ENCODE peak calls at places on chromosomes 1 and 21, in four cellular contexts. B is A549, U is NCI-H345, T is OCI-LY7. O is an unnamed sample.
A peak's percentile ranks its signal among the peaks of the same experiment; 100 is the strongest.

GRCh38 chr1:89633103-89633744 is at the start of gene LRRC8C:
- DNase-seq in B (peak; percentile 30), U (peak; percentile 70), T (peak; percentile 78), O (no peak)

GRCh38 chr1:153941826-153942725 is 4.4 kb downstream of the DENND4B start:
- DNase-seq in B (no peak), U (no peak), T (no peak), O (no peak)

GRCh38 chr1:46013566-46013965 is 118.9 kb downstream of the PIK3R3 start:
- DNase-seq in B (no peak), U (no peak), T (no peak), O (no peak)

GRCh38 chr1:21262282-21263051 is 27.8 kb downstream of the ECE1 start:
- DNase-seq in B (peak; percentile 38), U (no peak), T (no peak), O (peak; percentile 85)

GRCh38 chr1:2290595-2291510 is 62.7 kb downstream of the SKI start:
- DNase-seq in B (no peak), U (no peak), T (peak; percentile 55), O (peak; percentile 92)

GRCh38 chr21:26170471-26171309 is at the start of gene APP:
- DNase-seq in B (peak; percentile 61), U (peak; percentile 91), T (no peak), O (no peak)

GRCh38 chr1:160113407-160113806 is 2.2 kb upstream of the ATP1A2 start:
- DNase-seq in B (no peak), U (no peak), T (no peak), O (no peak)

GRCh38 chr1:29502225-29502755 is 266.0 kb downstream of the PTPRU start:
- DNase-seq in B (no peak), U (no peak), T (no peak), O (no peak)

GRCh38 chr1:153390938-153391710 is at the start of gene S100A8:
- DNase-seq in B (no peak), U (peak; percentile 82), T (no peak), O (no peak)

GRCh38 chr1:79877086-79877485 is 870.6 kb upstream of the ADGRL4 start:
- DNase-seq in B (no peak), U (no peak), T (no peak), O (no peak)

GRCh38 chr1:118290571-118290970 is 105.5 kb upstream of the SPAG17 start:
- DNase-seq in B (no peak), U (no peak), T (no peak), O (no peak)

GRCh38 chr1:235642021-235642942 is 7.3 kb downstream of the GNG4 start:
- DNase-seq in B (no peak), U (no peak), T (peak; percentile 9), O (peak; percentile 42)

GRCh38 chr1:101995984-101996731 is 568 bp downstream of the OLFM3 start:
- DNase-seq in B (no peak), U (peak; percentile 51), T (no peak), O (no peak)

GRCh38 chr1:67148516-67149178 is 13.9 kb upstream of the C1orf141 start:
- DNase-seq in B (no peak), U (no peak), T (no peak), O (no peak)

GRCh38 chr1:23593556-23594148 is 34.4 kb upstream of the ID3 start:
- DNase-seq in B (peak; percentile 40), U (peak; percentile 85), T (peak; percentile 81), O (no peak)

GRCh38 chr1:26582836-26583460 is 53.4 kb downstream of the RPS6KA1 start:
- DNase-seq in B (no peak), U (no peak), T (no peak), O (no peak)

GRCh38 chr1:202710070-202711025 is at the start of gene SYT2:
- DNase-seq in B (peak; percentile 34), U (peak; percentile 64), T (no peak), O (no peak)

GRCh38 chr1:204377800-204378608 is 18.3 kb upstream of the PLEKHA6 start:
- DNase-seq in B (peak; percentile 64), U (peak; percentile 47), T (no peak), O (no peak)

GRCh38 chr1:39733161-39733560 is 5.5 kb upstream of the PPIE start:
- DNase-seq in B (no peak), U (no peak), T (no peak), O (no peak)

GRCh38 chr1:212512731-212513559 is 80.2 kb downstream of the NENF start:
- DNase-seq in B (peak; percentile 40), U (no peak), T (no peak), O (no peak)

GRCh38 chr21:16534408-16535099 is 804.8 kb downstream of the USP25 start:
- DNase-seq in B (peak; percentile 5), U (peak; percentile 65), T (no peak), O (peak; percentile 39)

GRCh38 chr1:26259578-26259977 is 20.3 kb upstream of the SH3BGRL3 start:
- DNase-seq in B (no peak), U (no peak), T (no peak), O (no peak)

GRCh38 chr1:206004821-206005220 is 1.6 kb upstream of the RAB7B start:
- DNase-seq in B (no peak), U (no peak), T (no peak), O (no peak)

GRCh38 chr1:202124107-202124506 is 1.4 kb downstream of the GPR37L1 start:
- DNase-seq in B (no peak), U (no peak), T (no peak), O (no peak)

GRCh38 chr1:179921981-179922380 is 32.6 kb upstream of the CEP350 start:
- DNase-seq in B (no peak), U (no peak), T (no peak), O (no peak)

GRCh38 chr1:106746448-106747085 is 309.9 kb upstream of the PRMT6 start:
- DNase-seq in B (no peak), U (peak; percentile 33), T (no peak), O (no peak)

GRCh38 chr1:240732390-240732789 is 120.4 kb upstream of the GREM2 start:
- DNase-seq in B (peak; percentile 68), U (peak; percentile 51), T (peak; percentile 60), O (peak; percentile 50)

GRCh38 chr1:157878059-157878458 is 36.5 kb upstream of the CD5L start:
- DNase-seq in B (peak; percentile 13), U (peak; percentile 1), T (peak; percentile 66), O (peak; percentile 10)

GRCh38 chr1:61221642-61222041 is 139.3 kb downstream of the NFIA start:
- DNase-seq in B (no peak), U (no peak), T (no peak), O (no peak)

GRCh38 chr1:50295553-50295952 is 127.7 kb downstream of the DMRTA2 start:
- DNase-seq in B (no peak), U (no peak), T (no peak), O (no peak)

GRCh38 chr21:41634211-41634694 is 126.3 kb upstream of the TMPRSS2 start:
- DNase-seq in B (no peak), U (no peak), T (no peak), O (no peak)

GRCh38 chr1:225158291-225158690 is 228.8 kb downstream of the DNAH14 start:
- DNase-seq in B (no peak), U (no peak), T (no peak), O (no peak)

GRCh38 chr21:45075606-45076244 is 1.3 kb downstream of the ADARB1 start:
- DNase-seq in B (no peak), U (no peak), T (no peak), O (no peak)

GRCh38 chr1:165512817-165513216 is 31.0 kb upstream of the LRRC52 start:
- DNase-seq in B (no peak), U (no peak), T (no peak), O (no peak)

GRCh38 chr1:228646717-228647522 is 88.4 kb upstream of the RHOU start:
- DNase-seq in B (peak; percentile 31), U (peak; percentile 71), T (peak; percentile 54), O (peak; percentile 17)

GRCh38 chr1:173392895-173393654 is 84.1 kb upstream of the PRDX6 start:
- DNase-seq in B (peak; percentile 16), U (no peak), T (no peak), O (peak; percentile 71)